ENCODE peak calls at places on chromosomes 13 and 19, in seven cellular contexts. H is GM23338, Z is choroid plexus epithelial cell, L is glutamatergic neuron, R is hepatocyte, T is pancreas, C is GM12865. N is an unnamed sample.

GRCh38 chr13:34224877-34225276 is 406.9 kb downstream of the RFC3 start:
- DNase-seq in H (no peak), Z (no peak), L (no peak), R (peak; percentile 6), T (no peak), C (no peak), N (no peak)

GRCh38 chr19:35596366-35596999 is 10.5 kb downstream of the PMIS2 start:
- DNase-seq in H (peak; percentile 61), Z (peak; percentile 20), L (no peak), R (no peak), T (no peak), C (peak; percentile 87), N (no peak)

GRCh38 chr19:31220540-31220939 is 128.7 kb downstream of the TSHZ3 start:
- DNase-seq in H (peak; percentile 65), Z (peak; percentile 38), L (no peak), R (no peak), T (no peak), C (no peak), N (no peak)

GRCh38 chr19:19858751-19859150 is 6.9 kb upstream of the ZNF253 start:
- DNase-seq in H (no peak), Z (no peak), L (no peak), R (no peak), T (no peak), C (no peak), N (no peak)

GRCh38 chr19:11204943-11205349 is 7.6 kb upstream of the KANK2 start:
- DNase-seq in H (no peak), Z (no peak), L (no peak), R (no peak), T (no peak), C (no peak), N (no peak)

GRCh38 chr13:112445411-112446271 is 69.5 kb downstream of the SPACA7 start:
- DNase-seq in H (no peak), Z (no peak), L (no peak), R (no peak), T (no peak), C (no peak), N (peak; percentile 13)

GRCh38 chr19:29524201-29524911 is 1.4 kb upstream of the VSTM2B start:
- DNase-seq in H (peak; percentile 70), Z (no peak), L (peak; percentile 34), R (no peak), T (no peak), C (no peak), N (no peak)

GRCh38 chr19:19461671-19462622 is 53.4 kb downstream of the TSSK6 start:
- DNase-seq in H (peak; percentile 90), Z (peak; percentile 62), L (peak; percentile 72), R (peak; percentile 91), T (peak; percentile 73), C (no peak), N (peak; percentile 69)

GRCh38 chr19:13865578-13866462 is 11.1 kb upstream of the NANOS3 start:
- DNase-seq in H (no peak), Z (no peak), L (no peak), R (no peak), T (no peak), C (no peak), N (peak; percentile 39)

GRCh38 chr19:39867133-39867532 is 21.0 kb upstream of the FBL start:
- DNase-seq in H (no peak), Z (no peak), L (no peak), R (no peak), T (no peak), C (no peak), N (no peak)

GRCh38 chr19:21574607-21575006 is 69.2 kb downstream of the ZNF429 start:
- DNase-seq in H (no peak), Z (no peak), L (no peak), R (no peak), T (no peak), C (no peak), N (no peak)

GRCh38 chr13:75704942-75705320 is 68.8 kb downstream of the LMO7 start:
- DNase-seq in H (peak; percentile 47), Z (no peak), L (no peak), R (no peak), T (peak; percentile 61), C (no peak), N (peak; percentile 81)

GRCh38 chr13:23748109-23748508 is 141.1 kb downstream of the MIPEP start:
- DNase-seq in H (no peak), Z (no peak), L (no peak), R (no peak), T (no peak), C (no peak), N (no peak)

GRCh38 chr13:103762523-103762922 is 696.3 kb upstream of the SLC10A2 start:
- DNase-seq in H (peak; percentile 9), Z (no peak), L (no peak), R (no peak), T (no peak), C (no peak), N (no peak)

GRCh38 chr19:45817010-45817724 is 2.1 kb upstream of the RSPH6A start:
- DNase-seq in H (peak; percentile 98), Z (peak; percentile 96), L (peak; percentile 99), R (peak; percentile 98), T (peak; percentile 93), C (peak; percentile 97), N (peak; percentile 97)

GRCh38 chr19:1489463-1489971 is 633 bp downstream of the PCSK4 start:
- DNase-seq in H (no peak), Z (no peak), L (peak; percentile 25), R (no peak), T (peak; percentile 34), C (no peak), N (no peak)

GRCh38 chr13:39855236-39855635 is 199.8 kb downstream of the COG6 start:
- DNase-seq in H (no peak), Z (no peak), L (no peak), R (no peak), T (no peak), C (no peak), N (no peak)

GRCh38 chr13:41916173-41916954 is 44.5 kb downstream of the VWA8 start:
- DNase-seq in H (no peak), Z (peak; percentile 93), L (no peak), R (peak; percentile 33), T (no peak), C (peak; percentile 84), N (no peak)

GRCh38 chr13:110442946-110443632 is 118.4 kb downstream of the RAB20 start:
- DNase-seq in H (no peak), Z (peak; percentile 72), L (no peak), R (no peak), T (no peak), C (peak; percentile 20), N (no peak)

GRCh38 chr19:32189956-32190706 is 155.3 kb upstream of the ZNF507 start:
- DNase-seq in H (no peak), Z (no peak), L (no peak), R (no peak), T (no peak), C (no peak), N (no peak)

DNA sequence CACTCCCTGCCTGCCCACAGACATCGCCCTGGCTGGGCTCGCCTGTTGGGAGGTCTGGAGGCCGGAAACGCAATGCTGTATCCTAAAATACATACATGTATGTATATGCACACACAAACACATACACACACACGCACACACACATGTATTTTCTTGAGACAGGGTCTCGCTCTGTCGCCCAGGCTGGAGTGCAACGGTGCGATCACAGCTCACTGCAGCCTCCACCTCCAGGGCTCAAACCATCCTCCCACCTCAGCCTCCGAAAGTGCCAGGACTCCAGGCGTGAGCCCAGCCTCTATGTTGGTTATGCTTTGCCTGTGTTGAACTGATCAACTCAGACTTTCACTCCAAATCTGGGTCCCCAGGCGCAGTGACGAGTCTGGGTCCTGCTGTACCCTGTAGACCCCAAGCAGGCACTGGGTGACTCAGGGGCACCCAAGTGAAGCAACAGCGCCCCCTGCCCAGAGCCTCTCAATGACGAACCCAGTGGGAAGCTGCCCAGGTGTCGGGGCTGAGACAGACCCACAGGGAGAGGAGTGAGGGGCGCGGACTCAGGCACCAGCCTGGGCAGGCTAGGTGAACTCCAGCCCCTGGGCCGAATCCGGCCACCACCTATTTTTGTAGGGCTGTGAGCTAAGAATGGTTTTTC is 27.4 kb upstream of the CACTIN start:
- DNase-seq in H (peak; percentile 63), Z (no peak), L (peak; percentile 60), R (no peak), T (no peak), C (no peak), N (no peak)
- TF ChIP-seq CTCF in H (peak; percentile 66), Z (peak; percentile 36), L (peak; percentile 35), R (no peak), T (no peak), C (no peak), N (no peak)

DNA sequence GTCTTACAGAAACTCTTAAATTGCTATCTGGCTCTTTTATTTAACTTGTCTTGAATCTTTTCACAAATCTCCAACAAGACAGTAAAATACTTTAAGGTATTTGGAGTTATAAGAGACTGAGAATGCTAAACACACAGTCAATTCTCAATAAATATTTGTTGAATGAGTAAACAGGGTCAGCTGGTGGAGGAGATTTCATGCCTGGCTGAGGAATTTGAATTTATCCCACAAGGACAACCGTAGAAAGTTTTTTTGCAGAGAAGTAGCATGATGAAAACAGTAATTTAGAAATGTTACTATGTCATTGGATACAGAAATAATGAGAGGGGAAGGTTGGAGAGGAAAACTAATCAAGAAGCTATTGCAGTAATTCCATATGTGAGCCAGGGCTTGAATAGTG is 1223.7 kb downstream of the PCDH17 start:
- DNase-seq in H (no peak), Z (peak; percentile 20), L (no peak), R (no peak), T (no peak), C (no peak), N (no peak)
- TF ChIP-seq CTCF in H (no peak), Z (no peak), L (no peak), R (no peak), T (no peak), C (no peak), N (no peak)

DNA sequence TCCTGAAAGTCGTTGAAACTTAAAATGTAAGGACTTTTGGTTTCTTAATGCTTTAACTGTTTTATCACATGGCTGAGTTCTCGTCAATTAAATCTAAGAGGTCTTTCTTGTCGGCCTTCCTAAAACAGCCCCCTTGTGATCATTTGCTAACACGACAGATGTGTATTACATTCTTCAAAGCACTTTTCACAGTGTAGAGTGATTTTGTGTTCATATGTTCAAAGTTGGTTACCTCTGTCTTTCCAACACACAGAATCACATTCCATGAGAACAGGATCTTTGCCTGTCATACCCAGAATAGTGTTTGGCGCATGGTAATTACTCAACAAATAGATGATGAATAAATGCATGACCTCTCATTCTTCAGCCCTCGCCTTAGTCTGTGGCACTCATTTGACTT is 1.1 kb downstream of the GTF2F2 start:
- DNase-seq in H (peak; percentile 54), Z (peak; percentile 62), L (no peak), R (peak; percentile 33), T (no peak), C (peak; percentile 48), N (no peak)
- TF ChIP-seq CTCF in H (no peak), Z (peak; percentile 33), L (no peak), R (no peak), T (no peak), C (no peak), N (no peak)

DNA sequence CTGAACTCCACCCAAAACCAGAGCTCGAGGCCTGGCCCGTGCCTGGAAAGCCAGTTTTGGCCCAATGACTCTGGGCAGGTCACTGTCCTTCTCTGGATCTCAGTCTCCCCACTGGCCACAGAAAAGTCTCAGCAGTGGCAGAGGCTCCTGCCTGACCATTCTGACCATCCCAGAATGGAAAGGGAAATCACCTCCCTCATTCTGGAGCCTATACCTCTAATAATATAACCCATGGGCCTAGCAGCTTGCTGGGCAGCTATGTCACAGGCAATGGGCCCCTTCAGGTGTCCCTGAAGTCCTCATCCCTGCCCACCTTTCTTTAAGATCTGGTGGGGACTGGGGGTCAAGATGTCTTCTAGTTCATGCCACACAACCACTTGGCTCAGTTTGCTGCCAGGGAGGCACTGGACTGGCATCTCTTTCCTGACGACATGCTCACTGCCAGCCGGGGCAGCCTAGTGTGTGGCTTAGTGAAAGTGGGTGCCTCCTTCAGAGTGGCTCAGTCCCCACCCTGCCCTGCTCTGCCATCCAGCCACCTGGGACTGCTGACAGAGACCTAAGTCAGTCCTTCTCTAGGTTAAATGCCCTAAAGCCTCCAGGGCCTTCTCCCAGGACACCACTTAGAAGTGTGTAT is 62.6 kb downstream of the AP1M1 start:
- DNase-seq in H (no peak), Z (no peak), L (no peak), R (no peak), T (no peak), C (no peak), N (no peak)
- TF ChIP-seq CTCF in H (no peak), Z (no peak), L (no peak), R (no peak), T (no peak), C (no peak), N (no peak)

N was measured in colonic mucosa.